ENCODE peak calls at places on chromosome 18, in five cellular contexts. One of them, this sample, is unnamed.

GRCh38 chr18:79549638-79550000 is 130.0 kb upstream of the CTDP1 start:
- DNase-seq in GM10248: no peak
- DNase-seq in BE2C: no peak
- DNase-seq in right lobe of liver: no peak
- DNase-seq in mammary epithelial cell: no peak
- DNase-seq in this sample: no peak

GRCh38 chr18:23563377-23564043 is 22.8 kb downstream of the NPC1 start:
- DNase-seq in mammary epithelial cell: peak
- DNase-seq in GM10248: no peak
- DNase-seq in BE2C: no peak
- DNase-seq in right lobe of liver: no peak
- DNase-seq in this sample: no peak

GRCh38 chr18:57141208-57142129 is 5.4 kb upstream of the BOD1L2 start:
- DNase-seq in BE2C: no peak
- DNase-seq in right lobe of liver: peak
- DNase-seq in GM10248: no peak
- DNase-seq in mammary epithelial cell: peak
- DNase-seq in this sample: no peak

GRCh38 chr18:13726972-13727331 is 479 bp downstream of the RNMT start:
- DNase-seq in right lobe of liver: peak
- DNase-seq in BE2C: no peak
- DNase-seq in GM10248: no peak
- DNase-seq in mammary epithelial cell: peak
- DNase-seq in this sample: no peak

GRCh38 chr18:987325-988186 is 82.9 kb downstream of the ADCYAP1 start:
- DNase-seq in GM10248: no peak
- DNase-seq in right lobe of liver: no peak
- DNase-seq in BE2C: no peak
- DNase-seq in mammary epithelial cell: no peak
- DNase-seq in this sample: no peak

GRCh38 chr18:32274307-32274706 is 84.5 kb downstream of the MEP1B start:
- DNase-seq in mammary epithelial cell: no peak
- DNase-seq in right lobe of liver: no peak
- DNase-seq in GM10248: no peak
- DNase-seq in BE2C: no peak
- DNase-seq in this sample: no peak

GRCh38 chr18:61963705-61964104 is 70.9 kb upstream of the RNF152 start:
- DNase-seq in right lobe of liver: no peak
- DNase-seq in BE2C: no peak
- DNase-seq in mammary epithelial cell: no peak
- DNase-seq in GM10248: no peak
- DNase-seq in this sample: no peak

GRCh38 chr18:79849328-79850207 is 51.8 kb downstream of the KCNG2 start:
- DNase-seq in right lobe of liver: no peak
- DNase-seq in BE2C: no peak
- DNase-seq in mammary epithelial cell: no peak
- DNase-seq in GM10248: no peak
- DNase-seq in this sample: no peak

GRCh38 chr18:58196164-58196563 is 152.1 kb downstream of the NEDD4L start:
- DNase-seq in BE2C: no peak
- DNase-seq in GM10248: no peak
- DNase-seq in mammary epithelial cell: peak
- DNase-seq in right lobe of liver: no peak
- DNase-seq in this sample: no peak

GRCh38 chr18:52150050-52150449 is 189.9 kb upstream of the DCC start:
- DNase-seq in mammary epithelial cell: peak
- DNase-seq in GM10248: no peak
- DNase-seq in right lobe of liver: no peak
- DNase-seq in BE2C: no peak
- DNase-seq in this sample: no peak

GRCh38 chr18:47595816-47596501 is 334.5 kb downstream of the SMAD2 start:
- DNase-seq in GM10248: peak
- DNase-seq in right lobe of liver: no peak
- DNase-seq in mammary epithelial cell: no peak
- DNase-seq in BE2C: peak
- DNase-seq in this sample: peak

GRCh38 chr18:10049721-10050120 is 135.9 kb downstream of the VAPA start:
- DNase-seq in mammary epithelial cell: no peak
- DNase-seq in right lobe of liver: no peak
- DNase-seq in BE2C: no peak
- DNase-seq in GM10248: no peak
- DNase-seq in this sample: no peak

GRCh38 chr18:26654173-26655009 is 106.0 kb upstream of the KCTD1 start:
- DNase-seq in BE2C: no peak
- DNase-seq in right lobe of liver: no peak
- DNase-seq in mammary epithelial cell: no peak
- DNase-seq in GM10248: no peak
- DNase-seq in this sample: no peak

GRCh38 chr18:55687106-55687505 is 99.1 kb upstream of the TCF4 start:
- DNase-seq in GM10248: no peak
- DNase-seq in BE2C: no peak
- DNase-seq in mammary epithelial cell: no peak
- DNase-seq in right lobe of liver: no peak
- DNase-seq in this sample: no peak

GRCh38 chr18:11850821-11851155 is 425 bp upstream of the CHMP1B start:
- DNase-seq in BE2C: no peak
- DNase-seq in mammary epithelial cell: peak
- DNase-seq in GM10248: no peak
- DNase-seq in right lobe of liver: no peak
- DNase-seq in this sample: no peak

GRCh38 chr18:54479365-54479764 is 111.7 kb upstream of the DYNAP start:
- DNase-seq in right lobe of liver: no peak
- DNase-seq in GM10248: no peak
- DNase-seq in mammary epithelial cell: peak
- DNase-seq in BE2C: no peak
- DNase-seq in this sample: no peak

GRCh38 chr18:57784034-57784815 is 18.9 kb downstream of the ATP8B1 start:
- DNase-seq in mammary epithelial cell: peak
- DNase-seq in GM10248: no peak
- DNase-seq in right lobe of liver: no peak
- DNase-seq in BE2C: no peak
- DNase-seq in this sample: no peak

GRCh38 chr18:46609048-46609447 is 48.0 kb downstream of the LOXHD1 start:
- DNase-seq in right lobe of liver: no peak
- DNase-seq in mammary epithelial cell: no peak
- DNase-seq in GM10248: no peak
- DNase-seq in BE2C: no peak
- DNase-seq in this sample: no peak

GRCh38 chr18:56309104-56309503 is 329.3 kb downstream of the TXNL1 start:
- DNase-seq in right lobe of liver: no peak
- DNase-seq in GM10248: no peak
- DNase-seq in mammary epithelial cell: no peak
- DNase-seq in BE2C: no peak
- DNase-seq in this sample: no peak

GRCh38 chr18:55790296-55790695 is 202.3 kb upstream of the TCF4 start:
- DNase-seq in mammary epithelial cell: peak
- DNase-seq in right lobe of liver: no peak
- DNase-seq in GM10248: no peak
- DNase-seq in BE2C: no peak
- DNase-seq in this sample: no peak

GRCh38 chr18:11887305-11888262 is 20.5 kb downstream of the MPPE1 start:
- DNase-seq in right lobe of liver: no peak
- DNase-seq in BE2C: no peak
- DNase-seq in mammary epithelial cell: no peak
- DNase-seq in GM10248: no peak
- DNase-seq in this sample: no peak

GRCh38 chr18:39523281-39523680 is 1957.7 kb upstream of the CELF4 start:
- DNase-seq in right lobe of liver: peak
- DNase-seq in mammary epithelial cell: peak
- DNase-seq in BE2C: no peak
- DNase-seq in GM10248: no peak
- DNase-seq in this sample: no peak

GRCh38 chr18:77022116-77022515 is 110.5 kb downstream of the MBP start:
- DNase-seq in BE2C: no peak
- DNase-seq in mammary epithelial cell: no peak
- DNase-seq in right lobe of liver: no peak
- DNase-seq in GM10248: no peak
- DNase-seq in this sample: no peak

GRCh38 chr18:66749030-66749429 is 145.1 kb upstream of the CDH19 start:
- DNase-seq in GM10248: no peak
- DNase-seq in right lobe of liver: no peak
- DNase-seq in BE2C: no peak
- DNase-seq in mammary epithelial cell: no peak
- DNase-seq in this sample: no peak
- TF ChIP-seq CTCF in GM10248: no peak
- TF ChIP-seq CTCF in right lobe of liver: peak
- TF ChIP-seq CTCF in BE2C: peak
- TF ChIP-seq CTCF in mammary epithelial cell: peak
- TF ChIP-seq CTCF in this sample: no peak

DNA sequence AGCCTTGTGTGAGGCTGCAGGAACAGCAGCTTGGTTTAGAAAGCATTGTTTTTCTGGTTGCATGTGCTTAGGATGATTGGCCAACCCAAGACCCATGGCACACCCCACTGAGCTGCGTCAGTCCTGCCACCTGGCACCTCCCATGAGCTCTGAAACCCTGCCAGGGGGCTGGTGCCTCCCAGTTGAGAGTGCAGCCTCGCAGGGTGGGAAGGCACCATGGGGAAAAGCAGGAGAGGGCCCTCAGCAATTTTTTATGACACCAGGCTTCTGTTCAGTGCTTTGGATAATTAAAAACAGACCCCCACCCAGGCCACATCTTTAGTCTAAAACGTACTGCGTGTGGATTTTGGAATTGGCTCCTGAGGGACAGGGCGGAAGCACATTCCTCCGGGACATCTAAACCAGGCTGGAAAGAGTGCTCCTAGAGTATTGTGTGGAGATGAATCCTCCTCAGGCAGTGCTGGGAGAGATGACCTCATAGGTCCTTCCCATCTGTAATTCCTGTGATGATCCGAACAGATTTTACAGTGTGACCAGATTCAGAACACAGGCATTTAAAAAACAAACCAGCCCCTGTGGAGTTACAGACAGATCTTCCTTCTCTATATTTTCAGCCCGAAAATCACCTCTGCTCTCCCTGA is 438.3 kb downstream of the ZNF521 start:
- DNase-seq in right lobe of liver: no peak
- DNase-seq in GM10248: no peak
- DNase-seq in mammary epithelial cell: no peak
- DNase-seq in BE2C: no peak
- DNase-seq in this sample: no peak
- TF ChIP-seq CTCF in right lobe of liver: no peak
- TF ChIP-seq CTCF in GM10248: no peak
- TF ChIP-seq CTCF in mammary epithelial cell: no peak
- TF ChIP-seq CTCF in BE2C: no peak
- TF ChIP-seq CTCF in this sample: no peak

GRCh38 chr18:74265546-74266098 is 26.1 kb downstream of the CYB5A start:
- DNase-seq in GM10248: no peak
- DNase-seq in right lobe of liver: no peak
- DNase-seq in BE2C: no peak
- DNase-seq in mammary epithelial cell: no peak
- DNase-seq in this sample: no peak

GRCh38 chr18:74268175-74268574 is 23.6 kb downstream of the CYB5A start:
- DNase-seq in GM10248: no peak
- DNase-seq in BE2C: no peak
- DNase-seq in mammary epithelial cell: no peak
- DNase-seq in right lobe of liver: no peak
- DNase-seq in this sample: no peak

GRCh38 chr18:74266161-74266560 is 25.6 kb downstream of the CYB5A start:
- DNase-seq in GM10248: no peak
- DNase-seq in mammary epithelial cell: peak
- DNase-seq in BE2C: no peak
- DNase-seq in right lobe of liver: no peak
- DNase-seq in this sample: no peak

GRCh38 chr18:74271656-74272055 is 20.1 kb downstream of the CYB5A start:
- DNase-seq in GM10248: no peak
- DNase-seq in BE2C: no peak
- DNase-seq in right lobe of liver: no peak
- DNase-seq in mammary epithelial cell: peak
- DNase-seq in this sample: no peak

DNA sequence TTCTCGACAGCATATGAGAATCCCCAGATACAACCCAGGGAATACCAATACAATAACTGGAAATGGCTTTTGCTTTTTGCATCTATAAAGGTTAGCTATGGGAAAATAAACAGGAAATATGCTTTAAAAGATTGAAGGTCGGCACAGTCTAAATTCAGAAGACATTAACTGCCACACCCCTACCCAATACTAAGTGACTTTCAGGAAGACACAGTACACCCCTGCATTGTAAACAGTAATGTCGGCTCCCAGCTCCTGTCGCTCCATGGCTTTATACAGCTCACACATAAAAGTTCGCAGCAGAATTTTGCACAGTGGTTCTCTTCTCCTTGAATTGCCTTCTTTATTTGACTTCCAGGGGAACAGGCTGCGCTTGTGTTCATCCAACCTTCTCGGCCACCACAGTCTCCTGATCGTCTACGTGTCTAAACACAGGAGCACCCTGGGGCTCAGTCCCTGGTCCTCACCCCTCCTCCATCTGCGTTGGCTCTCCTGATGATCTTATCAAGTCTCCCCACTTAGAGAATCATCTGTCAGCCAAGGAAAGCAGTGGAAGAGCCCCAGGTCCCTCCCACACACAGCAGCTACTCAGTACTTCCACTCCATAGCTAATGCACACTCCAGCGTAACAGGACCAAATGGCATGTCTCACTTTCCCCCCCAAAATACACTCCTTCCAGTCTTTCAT is 22.7 kb downstream of the CYB5A start:
- DNase-seq in mammary epithelial cell: no peak
- DNase-seq in GM10248: no peak
- DNase-seq in right lobe of liver: no peak
- DNase-seq in BE2C: peak
- DNase-seq in this sample: no peak
- TF ChIP-seq CTCF in mammary epithelial cell: no peak
- TF ChIP-seq CTCF in GM10248: no peak
- TF ChIP-seq CTCF in right lobe of liver: no peak
- TF ChIP-seq CTCF in BE2C: no peak
- TF ChIP-seq CTCF in this sample: no peak

GRCh38 chr18:60671022-60671421 is 298.4 kb upstream of the MC4R start:
- DNase-seq in mammary epithelial cell: no peak
- DNase-seq in right lobe of liver: no peak
- DNase-seq in GM10248: no peak
- DNase-seq in BE2C: no peak
- DNase-seq in this sample: no peak

GRCh38 chr18:60664736-60665135 is 292.2 kb upstream of the MC4R start:
- DNase-seq in BE2C: no peak
- DNase-seq in mammary epithelial cell: no peak
- DNase-seq in GM10248: no peak
- DNase-seq in right lobe of liver: no peak
- DNase-seq in this sample: no peak

GRCh38 chr18:60667016-60667415 is 294.4 kb upstream of the MC4R start:
- DNase-seq in BE2C: no peak
- DNase-seq in right lobe of liver: no peak
- DNase-seq in mammary epithelial cell: peak
- DNase-seq in GM10248: no peak
- DNase-seq in this sample: no peak

GRCh38 chr18:60663060-60663989 is 290.8 kb upstream of the MC4R start:
- DNase-seq in mammary epithelial cell: no peak
- DNase-seq in right lobe of liver: no peak
- DNase-seq in BE2C: no peak
- DNase-seq in GM10248: no peak
- DNase-seq in this sample: no peak

GRCh38 chr18:60668583-60668982 is 296.0 kb upstream of the MC4R start:
- DNase-seq in BE2C: no peak
- DNase-seq in GM10248: no peak
- DNase-seq in right lobe of liver: no peak
- DNase-seq in mammary epithelial cell: no peak
- DNase-seq in this sample: no peak
- TF ChIP-seq CTCF in BE2C: peak
- TF ChIP-seq CTCF in GM10248: peak
- TF ChIP-seq CTCF in right lobe of liver: no peak
- TF ChIP-seq CTCF in mammary epithelial cell: peak
- TF ChIP-seq CTCF in this sample: no peak

This sample was measured in glutamatergic neuron.